ENCODE peak calls at places on chromosomes 11 and 22, in five cellular contexts. M is Calu3; W is astrocyte of the cerebellum; A is AG09309; O is stimulated activated naive CD8-positive, alpha-beta T cell treated with anti-CD3 and anti-CD28 coated beads, Interleukin-15, amount 100 ng/mL, for 72 hours. E is an unnamed sample.

GRCh38 chr11:116879789-116880402 is 42.5 kb upstream of the APOA1 start:
- DNase-seq in M (peak), W (peak), A (no peak), O (no peak), E (peak)

GRCh38 chr22:43501951-43502874 is 90.4 kb downstream of the MPPED1 start:
- DNase-seq in M (no peak), W (no peak), A (no peak), O (no peak), E (no peak)

GRCh38 chr11:85685820-85686459 is at the start of gene CCDC89:
- DNase-seq in M (no peak), W (peak), A (peak), O (no peak), E (peak)

GRCh38 chr11:63510360-63511130 is 4.7 kb downstream of the LGALS12 start:
- DNase-seq in M (no peak), W (no peak), A (no peak), O (no peak), E (peak)

GRCh38 chr22:21826204-21826603 is 41.2 kb downstream of the MAPK1 start:
- DNase-seq in M (no peak), W (no peak), A (no peak), O (no peak), E (no peak)

GRCh38 chr22:25109878-25110595 is 89.6 kb upstream of the CRYBB3 start:
- DNase-seq in M (no peak), W (no peak), A (no peak), O (no peak), E (no peak)

GRCh38 chr22:19632671-19633148 is 81.6 kb upstream of the SEPTIN5 start:
- DNase-seq in M (no peak), W (no peak), A (no peak), O (no peak), E (no peak)

GRCh38 chr11:3220521-3221407 is 2.2 kb upstream of the MRGPRG start:
- DNase-seq in M (no peak), W (no peak), A (no peak), O (no peak), E (no peak)

GRCh38 chr11:59630493-59630892 is 14.9 kb upstream of the OSBP start:
- DNase-seq in M (no peak), W (no peak), A (no peak), O (no peak), E (no peak)

GRCh38 chr22:31206896-31207687 is 5.0 kb upstream of the LIMK2 start:
- DNase-seq in M (peak), W (no peak), A (no peak), O (no peak), E (no peak)

GRCh38 chr22:49962012-49962750 is 1.6 kb downstream of the PIM3 start:
- DNase-seq in M (peak), W (peak), A (peak), O (peak), E (peak)

GRCh38 chr11:86676533-86677154 is 4.2 kb upstream of the ME3 start:
- DNase-seq in M (no peak), W (no peak), A (no peak), O (no peak), E (no peak)

GRCh38 chr11:38680746-38681145 is 2082.7 kb upstream of the RAG2 start:
- DNase-seq in M (no peak), W (no peak), A (no peak), O (no peak), E (no peak)

GRCh38 chr11:130510407-130511006 is 62.1 kb downstream of the ADAMTS15 start:
- DNase-seq in M (no peak), W (peak), A (no peak), O (no peak), E (no peak)

GRCh38 chr11:19071255-19071654 is 10.7 kb upstream of the MRGPRX2 start:
- DNase-seq in M (peak), W (peak), A (peak), O (peak), E (no peak)

GRCh38 chr11:94537051-94537600 is 6.6 kb upstream of the FUT4 start:
- DNase-seq in M (no peak), W (peak), A (no peak), O (no peak), E (no peak)

GRCh38 chr11:129732926-129733325 is 82.7 kb upstream of the TMEM45B start:
- DNase-seq in M (peak), W (no peak), A (no peak), O (no peak), E (no peak)

GRCh38 chr11:92269021-92269420 is 44.4 kb downstream of the FAT3 start:
- DNase-seq in M (peak), W (peak), A (no peak), O (no peak), E (peak)

GRCh38 chr11:128927108-128927461 is 15.6 kb downstream of the TP53AIP1 start:
- DNase-seq in M (no peak), W (no peak), A (no peak), O (no peak), E (no peak)

GRCh38 chr11:8252388-8252787 is 11.3 kb downstream of the LMO1 start:
- DNase-seq in M (no peak), W (no peak), A (no peak), O (no peak), E (no peak)

GRCh38 chr11:47109051-47109791 is 67.5 kb downstream of the ARFGAP2 start:
- DNase-seq in M (no peak), W (no peak), A (no peak), O (no peak), E (peak)

GRCh38 chr11:126083829-126084607 is 21.4 kb upstream of the CDON start:
- DNase-seq in M (no peak), W (no peak), A (no peak), O (peak), E (no peak)

GRCh38 chr11:32396991-32397390 is 38.3 kb downstream of the WT1 start:
- DNase-seq in M (no peak), W (no peak), A (no peak), O (no peak), E (no peak)

GRCh38 chr11:79244805-79245197 is 196.0 kb downstream of the TENM4 start:
- DNase-seq in M (no peak), W (no peak), A (no peak), O (no peak), E (no peak)

GRCh38 chr11:111765320-111765983 is 737 bp downstream of the PPP2R1B start:
- DNase-seq in M (peak), W (no peak), A (no peak), O (no peak), E (no peak)

GRCh38 chr11:9280655-9281301 is 15.6 kb upstream of the DENND5A start:
- DNase-seq in M (peak), W (peak), A (no peak), O (peak), E (peak)

GRCh38 chr22:30305519-30305905 is 16.2 kb upstream of the CASTOR1 start:
- DNase-seq in M (no peak), W (no peak), A (no peak), O (peak), E (no peak)

GRCh38 chr11:36478700-36479329 is 31.3 kb downstream of the TRAF6 start:
- DNase-seq in M (peak), W (no peak), A (peak), O (peak), E (no peak)

GRCh38 chr11:130145975-130146776 is 13.4 kb upstream of the ST14 start:
- DNase-seq in M (peak), W (no peak), A (no peak), O (no peak), E (no peak)

GRCh38 chr11:64305691-64306562 is 603 bp downstream of the ESRRA start:
- DNase-seq in M (peak), W (no peak), A (no peak), O (peak), E (no peak)